ENCODE peak calls at places on chromosomes 3 and 15, in five cellular contexts. I is neural progenitor cell, H is astrocyte, D is kidney, T is PC-3. J is an unnamed sample. For H3K36me3, the result is how much of the 10 kb centered on the place peaks cover.

GRCh38 chr3:126911162-126912026 is 71.5 kb upstream of the PLXNA1 start:
- DNase-seq in I (no peak), H (peak), D (peak), T (peak), J (peak)

GRCh38 chr15:75578206-75578947 is 738 bp downstream of the PTPN9 start:
- DNase-seq in I (peak), H (no peak), D (no peak), T (peak), J (peak)

GRCh38 chr15:57527382-57528091 is 64.2 kb upstream of the MYZAP start:
- DNase-seq in I (peak), H (peak), D (no peak), T (peak), J (peak)

GRCh38 chr3:122989856-122990575 is 37.5 kb downstream of the SEMA5B start:
- DNase-seq in I (no peak), H (no peak), D (no peak), T (no peak), J (no peak)

GRCh38 chr3:175129126-175129525 is 270.0 kb downstream of the NAALADL2 start:
- DNase-seq in I (no peak), H (peak), D (no peak), T (peak), J (no peak)

GRCh38 chr15:58015565-58015964 is 49.9 kb downstream of the ALDH1A2 start:
- DNase-seq in I (no peak), H (peak), D (no peak), T (peak), J (no peak)

GRCh38 chr15:54131410-54131809 is 153.2 kb downstream of the UNC13C start:
- DNase-seq in I (no peak), H (no peak), D (no peak), T (peak), J (no peak)

GRCh38 chr3:87674397-87675161 is 384.2 kb downstream of the CGGBP1 start:
- DNase-seq in I (no peak), H (no peak), D (no peak), T (no peak), J (no peak)

GRCh38 chr15:57060799-57061198 is 142.4 kb downstream of the TCF12 start:
- DNase-seq in I (no peak), H (peak), D (no peak), T (peak), J (no peak)

GRCh38 chr3:150419959-150420358 is 11.9 kb downstream of the TSC22D2 start:
- DNase-seq in I (no peak), H (no peak), D (no peak), T (no peak), J (no peak)

GRCh38 chr3:150414989-150415388 is 6.9 kb downstream of the TSC22D2 start:
- DNase-seq in I (no peak), H (peak), D (no peak), T (peak), J (no peak)

GRCh38 chr3:150421799-150422548 is 13.9 kb downstream of the TSC22D2 start:
- DNase-seq in I (no peak), H (peak), D (no peak), T (peak), J (no peak)

GRCh38 chr3:150421256-150421655 is 13.2 kb downstream of the TSC22D2 start:
- DNase-seq in I (peak), H (no peak), D (no peak), T (no peak), J (no peak)

DNA sequence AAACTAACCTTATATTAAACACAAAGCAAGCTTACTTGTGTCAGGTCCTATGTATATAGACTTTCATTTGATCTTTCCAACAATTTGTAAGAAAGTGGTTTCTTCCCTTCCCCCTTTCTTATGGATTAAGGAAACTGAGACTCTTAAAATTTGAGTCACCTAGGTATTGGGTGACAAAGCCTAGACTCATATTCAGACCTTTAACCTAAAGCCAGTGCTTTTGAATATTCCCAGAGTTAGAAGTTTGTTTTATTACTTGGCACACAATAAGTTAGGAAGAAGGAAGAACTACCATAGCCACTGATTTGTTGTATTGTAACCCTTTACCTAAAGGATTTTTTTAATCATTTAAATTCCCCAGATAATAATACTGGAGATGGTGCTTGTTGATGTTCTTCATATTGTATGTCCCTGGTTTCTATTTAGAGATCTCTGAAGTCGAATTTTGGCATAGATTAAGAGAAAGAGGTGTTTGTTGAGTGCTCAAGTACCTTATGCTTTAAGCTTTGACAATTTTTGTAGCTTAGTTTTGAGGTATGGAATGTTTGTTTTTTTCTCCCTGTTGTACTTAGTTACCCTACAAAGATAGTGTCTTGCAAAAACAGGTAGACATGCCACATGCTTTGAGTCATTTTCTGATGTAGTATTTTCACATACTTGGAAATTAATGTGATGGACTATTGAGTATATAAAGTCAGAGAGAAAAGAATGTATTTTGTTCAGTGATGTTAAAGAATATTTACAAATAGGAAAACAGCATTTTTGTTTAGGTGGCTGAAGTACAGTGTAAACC is 11.2 kb downstream of the TSC22D2 start:
- DNase-seq in I (no peak), H (peak), D (no peak), T (peak), J (no peak)
- H3K9ac ChIP-seq in I (no peak), H (no peak), D (no peak), T (peak), J (no peak)

GRCh38 chr15:80587816-80588456 is 107.2 kb upstream of the ABHD17C start:
- DNase-seq in I (no peak), H (peak), D (no peak), T (peak), J (peak)
- TF ChIP-seq CTCF in I (no peak), H (no peak), D (no peak), T (no peak), J (no peak)

DNA sequence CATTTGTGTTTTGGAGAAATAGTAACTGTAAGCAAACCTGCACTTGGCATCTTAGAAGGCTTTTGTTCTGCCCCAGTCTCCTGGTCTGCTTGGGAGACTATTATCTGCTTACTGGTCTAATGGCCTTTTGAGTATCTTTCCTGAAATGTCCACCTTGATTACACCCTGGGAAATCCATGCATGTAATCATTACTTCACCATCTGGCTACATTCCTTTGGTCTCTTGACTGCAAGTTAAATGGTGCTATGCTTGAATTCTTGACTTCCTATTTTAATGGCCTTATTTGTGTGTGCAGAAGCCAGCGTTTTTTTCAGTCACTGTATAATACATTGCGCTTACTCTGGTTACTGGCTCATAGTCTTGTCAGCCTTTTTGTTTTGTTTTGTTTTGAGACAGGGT is 29.9 kb downstream of the CHD2 start:
- DNase-seq in I (no peak), H (peak), D (no peak), T (no peak), J (no peak)
- H3K36me3 ChIP-seq in I (half or more), H (half or more), D (under half), T (half or more), J (half or more)

GRCh38 chr3:43162573-43163084 is 56.8 kb upstream of the POMGNT2 start:
- DNase-seq in I (no peak), H (no peak), D (no peak), T (no peak), J (peak)

GRCh38 chr3:43159496-43160255 is 53.8 kb upstream of the POMGNT2 start:
- DNase-seq in I (no peak), H (no peak), D (no peak), T (no peak), J (no peak)

GRCh38 chr3:43160664-43161063 is 54.8 kb upstream of the POMGNT2 start:
- DNase-seq in I (no peak), H (no peak), D (no peak), T (no peak), J (no peak)

GRCh38 chr3:43163895-43164493 is 58.1 kb upstream of the POMGNT2 start:
- DNase-seq in I (no peak), H (no peak), D (no peak), T (no peak), J (peak)

GRCh38 chr3:43161684-43162512 is 56.0 kb upstream of the POMGNT2 start:
- DNase-seq in I (peak), H (no peak), D (no peak), T (peak), J (peak)
- H3K9ac ChIP-seq in I (no peak), H (no peak), D (no peak), T (peak), J (no peak)

GRCh38 chr15:60478633-60479360 is at the start of gene ICE2:
- DNase-seq in I (peak), H (peak), D (peak), T (peak), J (peak)
- TF ChIP-seq CTCF in I (no peak), H (no peak), D (no peak), T (no peak), J (no peak)

GRCh38 chr15:67186226-67186649 is 68.2 kb downstream of the AAGAB start:
- DNase-seq in I (no peak), H (no peak), D (no peak), T (no peak), J (no peak)

GRCh38 chr15:67185621-67186225 is 68.7 kb downstream of the AAGAB start:
- DNase-seq in I (no peak), H (peak), D (no peak), T (no peak), J (no peak)

GRCh38 chr15:67186688-67187087 is 67.8 kb downstream of the AAGAB start:
- DNase-seq in I (no peak), H (no peak), D (no peak), T (no peak), J (no peak)

GRCh38 chr15:67188551-67189218 is 65.8 kb downstream of the AAGAB start:
- DNase-seq in I (no peak), H (peak), D (no peak), T (no peak), J (no peak)

GRCh38 chr15:67187351-67187854 is 67.1 kb downstream of the AAGAB start:
- DNase-seq in I (no peak), H (no peak), D (no peak), T (no peak), J (no peak)
- H3K36me3 ChIP-seq in I (under half), H (half or more), D (under half), T (half or more), J (half or more)

DNA sequence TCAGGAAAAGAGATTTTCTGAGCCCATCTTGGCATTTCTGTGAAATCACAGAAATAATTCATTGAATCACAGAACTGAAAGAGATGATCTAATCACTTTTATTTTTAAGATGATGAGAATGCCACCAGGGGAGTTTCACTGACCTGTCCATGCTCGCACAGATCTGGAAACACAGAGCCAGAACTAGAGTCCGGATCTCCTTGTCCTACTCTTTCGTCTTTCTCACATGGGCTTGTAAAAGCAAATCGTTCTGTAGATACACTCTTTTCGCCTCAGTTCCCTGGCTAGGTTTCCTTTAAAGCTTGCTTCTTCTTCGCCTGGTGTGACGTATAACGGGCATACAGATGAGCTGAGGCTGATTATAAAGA is 122.5 kb upstream of the SPRED1 start:
- DNase-seq in I (peak), H (no peak), D (no peak), T (no peak), J (no peak)
- H3K9ac ChIP-seq in I (no peak), H (peak), D (no peak), T (peak), J (no peak)

GRCh38 chr3:124281453-124282316 is 289.8 kb upstream of the ROPN1 start:
- DNase-seq in I (peak), H (peak), D (no peak), T (peak), J (peak)
- TF ChIP-seq CTCF in I (peak), H (peak), D (peak), T (peak), J (peak)

DNA sequence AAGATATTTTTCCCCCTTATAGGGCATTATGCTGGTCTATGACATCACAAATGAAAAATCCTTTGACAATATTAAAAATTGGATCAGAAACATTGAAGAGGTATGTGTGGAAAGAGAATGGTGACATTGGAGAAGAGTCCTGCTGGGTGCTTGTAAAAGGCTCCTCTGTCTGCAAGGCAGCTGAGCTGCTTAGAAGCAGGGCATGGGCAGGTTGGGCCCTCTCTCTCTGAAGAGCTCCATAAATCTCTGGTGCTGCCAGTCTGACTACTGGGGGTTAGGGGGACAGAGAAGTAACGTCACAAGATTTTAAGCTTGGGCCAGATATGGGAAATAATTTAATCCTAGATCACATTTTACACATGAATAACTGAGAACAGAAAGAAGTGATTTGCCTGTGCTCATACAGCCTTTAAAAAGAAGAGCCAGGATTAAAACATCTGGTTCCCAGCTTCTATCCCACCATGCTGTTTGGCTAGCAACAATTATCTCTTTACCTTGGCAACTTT is 21.9 kb upstream of the APH1B start:
- DNase-seq in I (peak), H (no peak), D (no peak), T (no peak), J (peak)
- H3K36me3 ChIP-seq in I (under half), H (under half), D (under half), T (under half), J (under half)

GRCh38 chr15:74428442-74428787 is 5.3 kb downstream of the SEMA7A start:
- DNase-seq in I (no peak), H (no peak), D (no peak), T (no peak), J (no peak)
- H3K9ac ChIP-seq in I (no peak), H (no peak), D (no peak), T (no peak), J (no peak)

J was measured in endodermal cell.